ENCODE peak calls at places on chromosomes 11 and 22, in ten cellular contexts. W is astrocyte; I is cardiac muscle cell; P is K562; Y is effector memory CD4-positive, alpha-beta T cell; E is left ventricle myocardium inferior; H is heart right ventricle; Q is PC-3; G is BJ; S is fibroblast of lung. Z is an unnamed sample.

GRCh38 chr11:59614277-59615131 is 1.1 kb downstream of the OSBP start:
- DNase-seq in Y (no peak), W (no peak), S (no peak), Q (peak; percentile 38), G (no peak), I (peak; percentile 12), E (no peak), H (no peak), P (no peak), Z (peak; percentile 6)

GRCh38 chr11:93521086-93521485 is 22.1 kb downstream of the SMCO4 start:
- DNase-seq in I (no peak), S (no peak), Y (no peak), H (no peak), Q (peak; percentile 29), P (no peak), E (no peak), G (no peak), W (no peak), Z (no peak)

GRCh38 chr11:4185561-4185960 is 91.0 kb downstream of the RRM1 start:
- DNase-seq in P (no peak), Y (no peak), E (no peak), W (no peak), I (no peak), S (no peak), H (no peak), Q (no peak), G (no peak), Z (no peak)

GRCh38 chr11:46001427-46002049 is 79.1 kb downstream of the LARGE2 start:
- DNase-seq in I (peak; percentile 65), G (peak; percentile 31), H (no peak), E (no peak), Q (no peak), W (peak; percentile 77), P (no peak), S (peak; percentile 80), Y (no peak), Z (no peak)

GRCh38 chr22:42536166-42536565 is 16.6 kb upstream of the RRP7A start:
- DNase-seq in P (no peak), Q (no peak), H (no peak), I (no peak), E (no peak), Y (no peak), G (no peak), S (no peak), W (no peak), Z (no peak)

GRCh38 chr11:8983552-8983951 is 19.3 kb upstream of the TMEM9B start:
- DNase-seq in Y (no peak), W (no peak), H (no peak), E (no peak), I (no peak), P (no peak), G (no peak), S (no peak), Q (no peak), Z (no peak)

GRCh38 chr11:35087648-35088047 is 51.3 kb upstream of the CD44 start:
- DNase-seq in H (no peak), Y (no peak), G (no peak), P (no peak), E (no peak), I (peak; percentile 90), W (peak; percentile 47), Q (no peak), S (peak; percentile 55), Z (no peak)

GRCh38 chr22:40819741-40820140 is 595 bp upstream of the SLC25A17 start:
- DNase-seq in H (no peak), W (no peak), G (no peak), Q (peak; percentile 23), I (peak; percentile 42), S (peak; percentile 15), Y (no peak), E (no peak), P (no peak), Z (no peak)

GRCh38 chr22:28106601-28107000 is 187.5 kb upstream of the PITPNB start:
- DNase-seq in E (no peak), G (no peak), H (no peak), Q (no peak), P (no peak), Y (no peak), W (no peak), S (no peak), I (no peak), Z (no peak)

GRCh38 chr11:23370580-23371275 is 510.5 kb upstream of the CCDC179 start:
- DNase-seq in H (no peak), Y (no peak), G (no peak), P (no peak), Q (peak; percentile 19), S (no peak), I (no peak), W (no peak), E (no peak), Z (no peak)

GRCh38 chr11:64181506-64182411 is 4.2 kb upstream of the STIP1 start:
- DNase-seq in S (peak; percentile 93), W (peak; percentile 87), E (peak; percentile 93), Y (no peak), G (peak; percentile 72), H (peak; percentile 90), Q (peak; percentile 93), I (peak; percentile 93), P (peak; percentile 84), Z (no peak)

GRCh38 chr11:64186205-64187165 is 514 bp downstream of the STIP1 start:
- DNase-seq in S (peak; percentile 11), Q (no peak), W (no peak), P (no peak), H (no peak), G (no peak), Y (no peak), E (no peak), I (no peak), Z (no peak)

GRCh38 chr11:64180871-64181270 is 5.1 kb upstream of the STIP1 start:
- DNase-seq in Q (no peak), H (no peak), P (no peak), E (no peak), Y (no peak), I (no peak), W (no peak), G (no peak), S (no peak), Z (no peak)

GRCh38 chr11:64185323-64186204 is at the start of gene STIP1:
- DNase-seq in G (peak; percentile 100), E (peak; percentile 99), Q (peak; percentile 100), H (peak; percentile 97), P (peak; percentile 97), I (peak; percentile 100), Y (peak; percentile 98), S (peak; percentile 100), W (peak; percentile 100), Z (peak; percentile 99)

DNA sequence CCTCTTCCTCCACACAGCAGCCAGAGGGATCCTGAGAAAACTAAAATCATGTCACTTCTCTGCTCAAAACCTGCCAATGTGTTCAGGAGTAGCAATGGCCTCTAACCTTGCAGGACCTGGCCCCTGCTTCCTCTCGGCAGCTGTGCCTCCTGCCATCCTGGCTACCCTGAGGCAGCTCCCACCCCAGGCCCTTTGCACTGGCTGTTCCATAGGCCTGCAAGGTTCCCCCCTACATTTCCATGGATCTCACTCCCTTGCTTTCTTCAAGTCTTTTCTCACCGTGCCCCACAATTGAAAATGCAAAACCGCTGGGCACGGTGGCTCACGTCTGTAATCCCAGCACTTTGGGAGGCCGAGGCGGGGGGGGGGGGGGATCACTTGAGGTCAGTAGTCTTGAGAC is 2.1 kb upstream of the STIP1 start:
- DNase-seq in G (no peak), S (no peak), W (no peak), Y (no peak), Q (no peak), H (no peak), I (no peak), P (no peak), E (no peak), Z (no peak)
- H3K4me3 ChIP-seq in G (no peak overlapping the region), S (peak overlapping the region; percentile 67), W (no peak overlapping the region), Y (no peak overlapping the region), Q (peak overlapping the region; percentile 81), H (no peak overlapping the region), I (no peak overlapping the region), P (peak overlapping the region; percentile 70), E (no peak overlapping the region), Z (no peak overlapping the region)

DNA sequence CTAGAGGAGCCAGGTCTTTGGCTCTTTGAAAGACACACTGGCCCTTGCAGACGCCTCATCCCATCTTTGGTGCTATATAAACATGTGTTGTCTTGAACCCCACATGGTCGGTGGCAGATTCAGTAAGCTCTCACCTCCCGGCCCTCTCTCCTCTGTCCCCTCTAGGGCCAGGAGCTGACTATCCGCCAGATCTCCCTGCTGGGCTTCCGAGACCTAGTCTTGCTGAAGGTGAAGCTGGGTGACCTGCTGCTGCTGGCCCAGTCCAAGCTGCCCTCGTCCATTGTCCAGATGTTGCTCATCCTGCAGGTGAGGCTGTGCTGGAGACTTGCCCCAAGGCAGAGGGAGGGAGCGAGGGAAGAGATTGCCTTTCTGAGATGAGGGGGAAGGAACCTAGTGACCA is 63.9 kb downstream of the TRAF6 start:
- DNase-seq in Y (no peak), I (no peak), Q (no peak), G (no peak), S (no peak), W (no peak), E (no peak), P (no peak), H (no peak), Z (no peak)
- H3K36me3 ChIP-seq in Y (no peaks in the 10 kb centered on the region), I (no peaks in the 10 kb centered on the region), Q (no peaks in the 10 kb centered on the region), G (peaks cover 2% of the 10 kb centered on the region), S (no peaks in the 10 kb centered on the region), W (peaks cover 14% of the 10 kb centered on the region), E (no peaks in the 10 kb centered on the region), P (no peaks in the 10 kb centered on the region), H (no peaks in the 10 kb centered on the region), Z (no peaks in the 10 kb centered on the region)

GRCh38 chr11:125570952-125571351 is 1.7 kb downstream of the EI24 start:
- DNase-seq in P (no peak), S (no peak), I (no peak), Q (no peak), W (no peak), G (no peak), Y (no peak), H (no peak), E (no peak), Z (no peak)
- H3K4me3 ChIP-seq in P (peak overlapping the region; percentile 88), S (peak overlapping the region; percentile 93), I (no peak overlapping the region), Q (peak overlapping the region; percentile 90), W (no peak overlapping the region), G (no peak overlapping the region), Y (no peak overlapping the region), H (no peak overlapping the region), E (no peak overlapping the region), Z (no peak overlapping the region)

GRCh38 chr11:3102641-3102921 is 45.4 kb upstream of the CARS1 start:
- DNase-seq in S (no peak), G (no peak), Q (no peak), P (no peak), E (no peak), I (no peak), H (no peak), Y (no peak), W (no peak), Z (no peak)

GRCh38 chr11:3103076-3103475 is 45.9 kb upstream of the CARS1 start:
- DNase-seq in S (no peak), P (no peak), I (no peak), Q (no peak), W (no peak), E (no peak), H (no peak), Y (no peak), G (no peak), Z (no peak)

GRCh38 chr11:3104961-3105790 is 48.0 kb upstream of the CARS1 start:
- DNase-seq in I (no peak), G (no peak), H (no peak), P (no peak), E (no peak), Q (no peak), S (no peak), W (no peak), Y (no peak), Z (no peak)

GRCh38 chr11:3104051-3104714 is 47.0 kb upstream of the CARS1 start:
- DNase-seq in I (no peak), G (no peak), W (no peak), S (no peak), P (no peak), H (no peak), Y (no peak), E (no peak), Q (no peak), Z (no peak)

GRCh38 chr11:3101921-3102640 is 44.9 kb upstream of the CARS1 start:
- DNase-seq in I (no peak), G (no peak), H (no peak), Y (no peak), E (no peak), S (no peak), Q (no peak), P (no peak), W (no peak), Z (no peak)
- H3K36me3 ChIP-seq in I (no peaks in the 10 kb centered on the region), G (peaks cover 22% of the 10 kb centered on the region), H (no peaks in the 10 kb centered on the region), Y (no peaks in the 10 kb centered on the region), E (peaks cover 59% of the 10 kb centered on the region), S (peaks cover 20% of the 10 kb centered on the region), Q (no peaks in the 10 kb centered on the region), P (no peaks in the 10 kb centered on the region), W (peaks cover 6% of the 10 kb centered on the region), Z (no peaks in the 10 kb centered on the region)